ENCODE peak calls at places on chromosomes 16 and 17, in five cellular contexts. F is ACHN, B is NCI-H1105 treated with DMSO at 0.1 percent for 48 hours, D is amygdala, L is astrocyte of the hippocampus. Q is an unnamed sample.

GRCh38 chr16:81562174-81562849 is 117.7 kb downstream of the CMIP start:
- DNase-seq in F (no peak), B (no peak), D (no peak), L (no peak), Q (no peak)

GRCh38 chr17:49523706-49524472 is 28.8 kb downstream of the NGFR start:
- DNase-seq in F (no peak), B (peak), D (no peak), L (peak), Q (no peak)

GRCh38 chr17:45405250-45406086 is 27.2 kb downstream of the ARHGAP27 start:
- DNase-seq in F (no peak), B (no peak), D (no peak), L (peak), Q (peak)

GRCh38 chr16:46962629-46963028 is 10.8 kb downstream of the DNAJA2 start:
- DNase-seq in F (no peak), B (no peak), D (no peak), L (no peak), Q (no peak)

GRCh38 chr17:79071161-79071560 is 3.5 kb upstream of the ENGASE start:
- DNase-seq in F (no peak), B (no peak), D (no peak), L (no peak), Q (no peak)

GRCh38 chr17:17398188-17398927 is 78.4 kb upstream of the MED9 start:
- DNase-seq in F (no peak), B (no peak), D (no peak), L (no peak), Q (no peak)

GRCh38 chr16:57536306-57537193 is at the start of gene CCDC102A:
- DNase-seq in F (no peak), B (no peak), D (no peak), L (peak), Q (peak)

GRCh38 chr17:42221886-42222745 is 27.8 kb upstream of the GHDC start:
- DNase-seq in F (peak), B (no peak), D (no peak), L (peak), Q (peak)

GRCh38 chr16:3182608-3183444 is 5.2 kb upstream of the OR1F1 start:
- DNase-seq in F (peak), B (no peak), D (no peak), L (peak), Q (peak)

GRCh38 chr17:1047177-1047885 is 50.4 kb downstream of the TIMM22 start:
- DNase-seq in F (no peak), B (no peak), D (no peak), L (peak), Q (peak)